ENCODE peak calls at places on chromosomes 6 and 20, in seven cellular contexts. W, T, G, V, N, A and Z are unnamed samples.

GRCh38 chr6:108419934-108420609 is 125.2 kb downstream of the AFG1L start:
- DNase-seq in W (no peak), T (no peak), G (no peak), V (no peak), N (no peak), A (no peak), Z (no peak)

GRCh38 chr6:69090132-69090531 is 455.1 kb downstream of the ADGRB3 start:
- DNase-seq in W (no peak), T (peak), G (no peak), V (no peak), N (no peak), A (no peak), Z (no peak)

GRCh38 chr6:15713325-15713724 is 50.5 kb upstream of the DTNBP1 start:
- DNase-seq in W (no peak), T (no peak), G (no peak), V (no peak), N (no peak), A (no peak), Z (no peak)

GRCh38 chr6:2733324-2733723 is 17.4 kb downstream of the MYLK4 start:
- DNase-seq in W (peak), T (no peak), G (peak), V (peak), N (peak), A (no peak), Z (peak)

GRCh38 chr6:24494726-24495515 is at the start of gene ALDH5A1:
- DNase-seq in W (peak), T (peak), G (peak), V (peak), N (peak), A (peak), Z (peak)

GRCh38 chr6:140380371-140381218 is 1006.1 kb upstream of the CITED2 start:
- DNase-seq in W (no peak), T (peak), G (no peak), V (no peak), N (no peak), A (no peak), Z (no peak)

GRCh38 chr20:6769953-6770831 is 2.7 kb downstream of the BMP2 start:
- DNase-seq in W (no peak), T (peak), G (peak), V (no peak), N (peak), A (no peak), Z (no peak)

GRCh38 chr20:52001999-52002666 is 189.4 kb downstream of the ZFP64 start:
- DNase-seq in W (no peak), T (no peak), G (no peak), V (no peak), N (no peak), A (no peak), Z (no peak)

GRCh38 chr6:25652007-25652515 is at the start of gene SCGN:
- DNase-seq in W (peak), T (peak), G (peak), V (no peak), N (peak), A (no peak), Z (peak)